ENCODE peak calls at places on chromosomes 5 and 9, in nine cellular contexts. C, H, L, Q, I, X, O, M and B are unnamed samples.

GRCh38 chr5:143826909-143827514 is 15.1 kb downstream of the HMHB1 start:
- DNase-seq in M (no peak), I (no peak), O (no peak), C (no peak), X (no peak), H (no peak), L (no peak), Q (no peak), B (no peak)

GRCh38 chr9:13431137-13431536 is 151.6 kb upstream of the MPDZ start:
- DNase-seq in X (no peak), I (peak; percentile 46), O (no peak), C (no peak), M (no peak), H (no peak), Q (no peak), L (no peak), B (no peak)

GRCh38 chr9:137006116-137007003 is 10.0 kb upstream of the CLIC3 start:
- DNase-seq in L (no peak), M (no peak), I (no peak), O (no peak), C (no peak), X (no peak), H (no peak), Q (no peak), B (no peak)

GRCh38 chr5:115639377-115639776 is 13.5 kb upstream of the TMED7 start:
- DNase-seq in I (no peak), M (no peak), C (no peak), X (no peak), O (no peak), L (no peak), Q (no peak), H (no peak), B (no peak)

GRCh38 chr5:125002727-125003598 is 256.5 kb upstream of the ZNF608 start:
- DNase-seq in X (no peak), C (no peak), Q (peak; percentile 16), L (no peak), I (no peak), H (no peak), O (no peak), M (no peak), B (no peak)

GRCh38 chr9:78405461-78405860 is 108.5 kb downstream of the PSAT1 start:
- DNase-seq in O (no peak), C (no peak), H (no peak), I (no peak), X (no peak), L (no peak), Q (no peak), M (no peak), B (no peak)

GRCh38 chr5:109347252-109347888 is 62.4 kb downstream of the PJA2 start:
- DNase-seq in H (no peak), X (peak; percentile 61), Q (no peak), M (no peak), C (no peak), O (no peak), I (no peak), L (no peak), B (no peak)

GRCh38 chr9:92094655-92095054 is 20.6 kb downstream of the SPTLC1 start:
- DNase-seq in L (no peak), Q (peak; percentile 53), M (no peak), H (no peak), I (no peak), O (no peak), X (no peak), C (no peak), B (peak; percentile 33)

GRCh38 chr9:102551346-102551745 is 443.8 kb upstream of the CYLC2 start:
- DNase-seq in M (no peak), X (no peak), H (no peak), Q (no peak), O (no peak), L (no peak), I (no peak), C (no peak), B (no peak)

GRCh38 chr5:130323804-130324454 is 419.7 kb downstream of the CHSY3 start:
- DNase-seq in I (no peak), O (no peak), H (no peak), X (no peak), Q (peak; percentile 83), M (no peak), C (no peak), L (no peak), B (no peak)

GRCh38 chr9:94002316-94003140 is 47.4 kb upstream of the BARX1 start:
- DNase-seq in O (peak; percentile 16), I (no peak), H (no peak), Q (peak; percentile 63), M (no peak), C (no peak), L (no peak), X (no peak), B (peak; percentile 60)

GRCh38 chr9:21155501-21155900 is 11.0 kb downstream of the IFNA21 start:
- DNase-seq in C (no peak), Q (peak; percentile 28), X (no peak), M (no peak), L (no peak), H (no peak), I (no peak), O (no peak), B (no peak)

GRCh38 chr9:83431470-83432060 is 106.6 kb downstream of the FRMD3 start:
- DNase-seq in H (no peak), M (no peak), I (no peak), Q (no peak), X (no peak), C (no peak), O (peak; percentile 28), L (peak; percentile 87), B (no peak)

GRCh38 chr5:178467261-178468195 is 122.7 kb downstream of the COL23A1 start:
- DNase-seq in C (peak; percentile 65), I (no peak), Q (peak; percentile 37), L (peak; percentile 50), H (no peak), M (no peak), X (no peak), O (peak; percentile 46), B (no peak)

GRCh38 chr9:95522871-95523370 is 6.2 kb upstream of the PTCH1 start:
- DNase-seq in I (no peak), M (no peak), H (no peak), O (no peak), C (no peak), Q (no peak), X (no peak), L (no peak), B (no peak)

GRCh38 chr5:175688352-175689146 is 30.7 kb downstream of the HRH2 start:
- DNase-seq in O (no peak), H (no peak), C (no peak), X (no peak), I (no peak), Q (no peak), M (no peak), L (no peak), B (no peak)

GRCh38 chr9:89249001-89249400 is 62.0 kb upstream of the CKS2 start:
- DNase-seq in X (no peak), Q (no peak), O (no peak), H (no peak), L (no peak), C (no peak), I (no peak), M (no peak), B (no peak)

GRCh38 chr5:902129-902916 is 9.6 kb downstream of the TRIP13 start:
- DNase-seq in I (no peak), H (no peak), L (no peak), X (no peak), M (no peak), O (no peak), Q (no peak), C (no peak), B (no peak)

GRCh38 chr9:111065414-111065813 is 27.1 kb upstream of the LPAR1 start:
- DNase-seq in O (no peak), I (no peak), L (no peak), X (no peak), C (no peak), Q (no peak), H (no peak), M (no peak), B (no peak)

GRCh38 chr9:106403081-106403480 is 459.9 kb upstream of the ZNF462 start:
- DNase-seq in I (no peak), H (no peak), C (no peak), L (no peak), O (no peak), Q (peak; percentile 8), M (no peak), X (no peak), B (no peak)

GRCh38 chr5:37918420-37918819 is 78.6 kb upstream of the GDNF start:
- DNase-seq in Q (no peak), H (no peak), L (no peak), I (no peak), X (no peak), C (no peak), O (no peak), M (no peak), B (no peak)